ENCODE peak calls at places on chromosome 2, in seven cellular contexts. H, W, K, X, O, Z and F are unnamed samples.

GRCh38 chr2:207676827-207677354 is 34.5 kb upstream of the CCNYL1 start:
- DNase-seq in H (no peak), W (no peak), O (peak), K (no peak), X (peak), Z (no peak), F (no peak)

GRCh38 chr2:86383844-86384243 is 46.4 kb upstream of the REEP1 start:
- DNase-seq in X (no peak), W (no peak), O (no peak), H (no peak), Z (no peak), K (no peak), F (no peak)

GRCh38 chr2:133579295-133579694 is 11.0 kb upstream of the NCKAP5 start:
- DNase-seq in H (no peak), K (no peak), X (no peak), Z (no peak), O (no peak), W (no peak), F (no peak)

GRCh38 chr2:197108758-197109157 is 182.3 kb upstream of the PGAP1 start:
- DNase-seq in X (no peak), Z (no peak), O (no peak), W (no peak), K (no peak), H (no peak), F (no peak)

GRCh38 chr2:175931751-175932295 is 70.2 kb downstream of the LNPK start:
- DNase-seq in X (no peak), O (no peak), H (no peak), K (no peak), W (no peak), Z (no peak), F (no peak)

GRCh38 chr2:65361623-65362022 is 70.8 kb downstream of the SPRED2 start:
- DNase-seq in Z (no peak), H (no peak), K (no peak), O (no peak), W (no peak), X (no peak), F (no peak)

GRCh38 chr2:96916156-96917007 is 46.5 kb upstream of the SEMA4C start:
- DNase-seq in H (no peak), O (no peak), W (no peak), K (no peak), Z (no peak), X (no peak), F (no peak)

GRCh38 chr2:149860276-149860921 is 272.8 kb upstream of the MMADHC start:
- DNase-seq in H (no peak), K (no peak), O (peak), W (no peak), X (no peak), Z (no peak), F (no peak)

GRCh38 chr2:134398300-134398699 is 144.4 kb downstream of the MGAT5 start:
- DNase-seq in W (no peak), H (no peak), K (no peak), X (no peak), O (no peak), Z (no peak), F (no peak)

GRCh38 chr2:25293958-25294513 is 47.7 kb downstream of the DNMT3A start:
- DNase-seq in W (no peak), O (no peak), K (no peak), H (no peak), X (no peak), Z (no peak), F (no peak)

GRCh38 chr2:30777662-30778505 is 29.4 kb downstream of the CAPN13 start:
- DNase-seq in Z (peak), X (no peak), H (no peak), W (no peak), O (no peak), K (no peak), F (no peak)
- TF ChIP-seq SP1 in Z (no peak), X (no peak), H (no peak), W (no peak), O (no peak), K (no peak), F (no peak)

GRCh38 chr2:42138163-42139016 is 30.8 kb upstream of the EML4 start:
- DNase-seq in X (no peak), H (no peak), K (no peak), Z (no peak), O (no peak), W (no peak), F (no peak)

GRCh38 chr2:42133771-42134195 is 35.4 kb upstream of the EML4 start:
- DNase-seq in W (no peak), X (no peak), K (no peak), O (no peak), H (no peak), Z (no peak), F (no peak)

GRCh38 chr2:42132966-42133641 is 36.0 kb upstream of the EML4 start:
- DNase-seq in W (peak), X (peak), K (peak), O (peak), Z (peak), H (peak), F (peak)

GRCh38 chr2:42136832-42137821 is 32.0 kb upstream of the EML4 start:
- DNase-seq in W (no peak), Z (no peak), X (no peak), O (peak), K (no peak), H (no peak), F (no peak)

DNA sequence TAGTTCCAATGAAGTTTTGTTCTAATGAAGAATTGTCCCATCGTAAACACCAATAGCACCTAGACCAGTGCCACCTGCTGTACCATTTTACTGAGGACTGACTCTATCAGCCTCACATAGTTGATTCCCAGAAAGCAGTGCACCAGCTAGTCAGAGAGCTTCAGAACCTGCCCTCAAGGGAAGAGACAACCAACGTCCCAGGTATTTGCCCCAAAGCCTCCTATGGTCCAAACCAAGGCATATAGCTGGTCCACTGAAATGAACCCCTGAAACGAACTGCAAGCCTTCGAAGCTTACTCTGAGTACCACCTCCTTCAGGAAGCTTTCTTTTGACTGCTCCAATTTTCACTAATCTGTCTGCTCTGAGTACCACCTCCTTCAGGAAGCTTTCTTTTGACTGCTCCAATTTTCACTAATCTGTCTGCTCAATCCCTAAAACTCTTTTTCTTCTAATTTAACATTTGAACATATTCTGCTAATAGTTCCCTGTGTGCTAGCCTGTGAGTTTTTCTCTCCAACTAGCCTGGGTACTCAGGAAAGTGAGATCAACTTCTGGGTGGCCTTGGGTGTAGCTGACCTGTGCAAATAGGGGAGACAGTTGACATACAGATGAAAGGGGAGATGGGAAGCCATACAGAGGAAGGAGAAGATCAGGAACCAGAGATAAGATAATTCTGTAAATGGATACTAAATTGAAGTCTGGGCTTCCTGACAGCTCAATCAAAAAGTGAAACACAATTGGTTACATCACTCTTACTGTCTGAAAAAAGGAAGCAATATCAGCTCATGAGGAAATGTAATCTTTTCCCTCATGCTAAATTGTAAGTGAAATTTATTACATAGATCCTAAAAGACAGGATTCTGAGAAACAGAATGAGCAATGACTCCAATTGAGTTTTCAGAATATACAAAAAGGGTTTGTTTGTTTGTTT is 33.5 kb upstream of the EML4 start:
- DNase-seq in H (no peak), K (no peak), Z (no peak), W (no peak), X (no peak), O (peak), F (no peak)
- TF ChIP-seq SP1 in H (no peak), K (no peak), Z (no peak), W (no peak), X (no peak), O (no peak), F (no peak)

GRCh38 chr2:167212054-167212648 is 323.9 kb downstream of the XIRP2 start:
- DNase-seq in X (peak), W (no peak), Z (no peak), K (peak), H (peak), O (peak), F (peak)
- TF ChIP-seq SP1 in X (no peak), W (no peak), Z (no peak), K (no peak), H (no peak), O (no peak), F (no peak)

GRCh38 chr2:29751390-29751789 is 170.0 kb downstream of the ALK start:
- DNase-seq in X (no peak), Z (no peak), K (no peak), W (no peak), H (no peak), O (no peak), F (no peak)

GRCh38 chr2:29744976-29745375 is 176.4 kb downstream of the ALK start:
- DNase-seq in H (no peak), O (no peak), W (no peak), K (no peak), X (no peak), Z (no peak), F (no peak)

GRCh38 chr2:29749843-29750242 is 171.5 kb downstream of the ALK start:
- DNase-seq in Z (no peak), O (no peak), K (no peak), W (no peak), X (no peak), H (no peak), F (no peak)

GRCh38 chr2:29749041-29749440 is 172.3 kb downstream of the ALK start:
- DNase-seq in Z (no peak), W (no peak), K (peak), O (no peak), X (no peak), H (no peak), F (no peak)

GRCh38 chr2:29747786-29748470 is 173.5 kb downstream of the ALK start:
- DNase-seq in K (peak), Z (no peak), X (peak), W (no peak), H (no peak), O (peak), F (no peak)
- TF ChIP-seq SP1 in K (peak), Z (no peak), X (no peak), W (no peak), H (no peak), O (no peak), F (no peak)

DNA sequence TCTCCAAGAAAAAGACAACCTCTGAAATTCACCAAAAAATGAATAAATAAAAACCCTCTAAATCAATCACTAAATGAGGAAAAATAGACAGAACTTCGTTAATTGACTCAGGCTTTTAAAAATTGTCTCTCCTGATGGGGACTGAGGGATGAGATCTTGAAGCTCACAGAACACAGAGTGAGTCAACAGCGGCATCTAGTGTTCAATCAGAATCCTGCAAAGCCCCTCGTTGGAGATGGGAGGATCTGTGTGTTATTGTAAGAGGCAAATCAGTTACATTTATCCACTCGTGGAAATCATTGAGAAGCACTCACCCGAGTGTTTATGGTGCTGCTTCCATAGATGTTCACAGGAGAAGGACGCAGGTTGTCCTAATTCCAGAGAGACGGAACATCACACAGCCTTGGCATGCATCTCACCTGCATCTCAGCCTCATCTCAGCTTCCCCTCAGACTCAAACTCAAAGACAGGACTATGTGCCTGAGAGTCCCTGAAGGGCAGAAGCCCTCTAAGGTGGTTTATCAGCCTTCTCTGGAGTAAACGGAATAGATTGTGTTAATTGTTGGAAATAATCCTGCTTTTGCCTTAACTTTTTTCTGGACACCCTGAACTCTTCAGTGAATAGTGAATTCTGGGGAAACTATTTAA is 82.0 kb downstream of the MREG start:
- DNase-seq in O (peak), X (peak), W (no peak), H (peak), K (peak), Z (peak), F (peak)
- TF ChIP-seq SP1 in O (no peak), X (no peak), W (no peak), H (no peak), K (no peak), Z (no peak), F (no peak)

GRCh38 chr2:102256281-102256680 is 55.1 kb upstream of the IL1RL1 start:
- DNase-seq in W (no peak), Z (no peak), X (no peak), H (no peak), O (no peak), K (no peak), F (no peak)
- TF ChIP-seq SP1 in W (no peak), Z (no peak), X (no peak), H (no peak), O (no peak), K (no peak), F (no peak)

GRCh38 chr2:6883448-6884122 is 6.0 kb downstream of the RSAD2 start:
- DNase-seq in W (no peak), O (no peak), H (no peak), X (no peak), Z (no peak), K (no peak), F (no peak)
- TF ChIP-seq SP1 in W (no peak), O (no peak), H (no peak), X (no peak), Z (no peak), K (no peak), F (no peak)

GRCh38 chr2:69830045-69830905 is 815 bp downstream of the GMCL1 start:
- DNase-seq in X (peak), W (no peak), Z (peak), O (peak), K (no peak), H (peak), F (peak)
- TF ChIP-seq SP1 in X (no peak), W (no peak), Z (no peak), O (no peak), K (no peak), H (no peak), F (no peak)